ENCODE peak calls at places on chromosomes 11 and 22, in nine cellular contexts. One of them, this sample, is unnamed.

GRCh38 chr11:820655-821512 is 2.2 kb downstream of the PNPLA2 start:
- DNase-seq in neuronal stem cell: no peak
- DNase-seq in fibroblast of lung: no peak
- DNase-seq in OCI-LY7: no peak
- DNase-seq in hepatocyte: peak
- DNase-seq in mammary epithelial cell: peak
- DNase-seq in PC-3: peak
- DNase-seq in mesenchymal stem cell: peak
- DNase-seq in astrocyte: peak
- DNase-seq in this sample: no peak

GRCh38 chr22:45671051-45671782 is 417 bp upstream of the ATXN10 start:
- DNase-seq in hepatocyte: peak
- DNase-seq in neuronal stem cell: peak
- DNase-seq in OCI-LY7: no peak
- DNase-seq in PC-3: no peak
- DNase-seq in mesenchymal stem cell: peak
- DNase-seq in astrocyte: no peak
- DNase-seq in mammary epithelial cell: no peak
- DNase-seq in fibroblast of lung: no peak
- DNase-seq in this sample: no peak

GRCh38 chr11:8988329-8989234 is 15.2 kb downstream of the NRIP3 start:
- DNase-seq in PC-3: peak
- DNase-seq in hepatocyte: peak
- DNase-seq in astrocyte: peak
- DNase-seq in mammary epithelial cell: peak
- DNase-seq in OCI-LY7: no peak
- DNase-seq in fibroblast of lung: peak
- DNase-seq in mesenchymal stem cell: peak
- DNase-seq in neuronal stem cell: no peak
- DNase-seq in this sample: no peak

GRCh38 chr11:28636566-28636965 is 528.4 kb downstream of the METTL15 start:
- DNase-seq in OCI-LY7: no peak
- DNase-seq in astrocyte: no peak
- DNase-seq in hepatocyte: no peak
- DNase-seq in mammary epithelial cell: no peak
- DNase-seq in PC-3: no peak
- DNase-seq in mesenchymal stem cell: no peak
- DNase-seq in fibroblast of lung: no peak
- DNase-seq in neuronal stem cell: no peak
- DNase-seq in this sample: no peak

GRCh38 chr11:131449391-131450019 is 79.1 kb downstream of the NTM start:
- DNase-seq in PC-3: no peak
- DNase-seq in astrocyte: no peak
- DNase-seq in fibroblast of lung: no peak
- DNase-seq in OCI-LY7: no peak
- DNase-seq in mesenchymal stem cell: no peak
- DNase-seq in neuronal stem cell: no peak
- DNase-seq in hepatocyte: no peak
- DNase-seq in mammary epithelial cell: no peak
- DNase-seq in this sample: no peak

GRCh38 chr11:95101935-95102334 is 12.3 kb downstream of the ENDOD1 start:
- DNase-seq in fibroblast of lung: no peak
- DNase-seq in PC-3: no peak
- DNase-seq in hepatocyte: no peak
- DNase-seq in neuronal stem cell: no peak
- DNase-seq in OCI-LY7: no peak
- DNase-seq in astrocyte: no peak
- DNase-seq in mammary epithelial cell: no peak
- DNase-seq in mesenchymal stem cell: no peak
- DNase-seq in this sample: no peak

GRCh38 chr11:45658292-45658991 is 7.0 kb downstream of the CHST1 start:
- DNase-seq in mammary epithelial cell: peak
- DNase-seq in fibroblast of lung: peak
- DNase-seq in PC-3: no peak
- DNase-seq in mesenchymal stem cell: peak
- DNase-seq in neuronal stem cell: no peak
- DNase-seq in OCI-LY7: no peak
- DNase-seq in astrocyte: peak
- DNase-seq in hepatocyte: peak
- DNase-seq in this sample: no peak

GRCh38 chr11:79201637-79202347 is 239.0 kb downstream of the TENM4 start:
- DNase-seq in fibroblast of lung: no peak
- DNase-seq in PC-3: peak
- DNase-seq in OCI-LY7: no peak
- DNase-seq in astrocyte: no peak
- DNase-seq in mesenchymal stem cell: no peak
- DNase-seq in mammary epithelial cell: peak
- DNase-seq in neuronal stem cell: no peak
- DNase-seq in hepatocyte: no peak
- DNase-seq in this sample: peak

GRCh38 chr11:11107081-11107480 is 246.0 kb downstream of the CSNK2A3 start:
- DNase-seq in neuronal stem cell: no peak
- DNase-seq in mammary epithelial cell: peak
- DNase-seq in fibroblast of lung: no peak
- DNase-seq in PC-3: peak
- DNase-seq in hepatocyte: no peak
- DNase-seq in OCI-LY7: no peak
- DNase-seq in mesenchymal stem cell: no peak
- DNase-seq in astrocyte: no peak
- DNase-seq in this sample: no peak

GRCh38 chr11:33377852-33378385 is 120.7 kb downstream of the HIPK3 start:
- DNase-seq in astrocyte: peak
- DNase-seq in hepatocyte: no peak
- DNase-seq in PC-3: peak
- DNase-seq in neuronal stem cell: no peak
- DNase-seq in mesenchymal stem cell: no peak
- DNase-seq in OCI-LY7: peak
- DNase-seq in mammary epithelial cell: no peak
- DNase-seq in fibroblast of lung: peak
- DNase-seq in this sample: no peak

GRCh38 chr11:36155301-36155700 is 133.9 kb downstream of the COMMD9 start:
- DNase-seq in astrocyte: no peak
- DNase-seq in PC-3: no peak
- DNase-seq in mammary epithelial cell: no peak
- DNase-seq in fibroblast of lung: no peak
- DNase-seq in neuronal stem cell: no peak
- DNase-seq in mesenchymal stem cell: no peak
- DNase-seq in hepatocyte: no peak
- DNase-seq in OCI-LY7: no peak
- DNase-seq in this sample: no peak

GRCh38 chr11:76673164-76674142 is 2.9 kb upstream of the LRRC32 start:
- DNase-seq in hepatocyte: no peak
- DNase-seq in PC-3: no peak
- DNase-seq in mammary epithelial cell: no peak
- DNase-seq in mesenchymal stem cell: no peak
- DNase-seq in neuronal stem cell: no peak
- DNase-seq in OCI-LY7: peak
- DNase-seq in astrocyte: no peak
- DNase-seq in fibroblast of lung: no peak
- DNase-seq in this sample: no peak

GRCh38 chr11:76671236-76671590 is 666 bp upstream of the LRRC32 start:
- DNase-seq in neuronal stem cell: no peak
- DNase-seq in OCI-LY7: peak
- DNase-seq in PC-3: no peak
- DNase-seq in fibroblast of lung: no peak
- DNase-seq in hepatocyte: no peak
- DNase-seq in mammary epithelial cell: no peak
- DNase-seq in astrocyte: no peak
- DNase-seq in mesenchymal stem cell: no peak
- DNase-seq in this sample: no peak

GRCh38 chr11:76670475-76671235 is at the start of gene LRRC32:
- DNase-seq in astrocyte: no peak
- DNase-seq in mesenchymal stem cell: no peak
- DNase-seq in fibroblast of lung: peak
- DNase-seq in OCI-LY7: peak
- DNase-seq in hepatocyte: peak
- DNase-seq in mammary epithelial cell: no peak
- DNase-seq in neuronal stem cell: peak
- DNase-seq in PC-3: no peak
- DNase-seq in this sample: no peak

GRCh38 chr11:76672431-76673163 is 2.0 kb upstream of the LRRC32 start:
- DNase-seq in OCI-LY7: peak
- DNase-seq in PC-3: no peak
- DNase-seq in neuronal stem cell: no peak
- DNase-seq in mesenchymal stem cell: no peak
- DNase-seq in fibroblast of lung: no peak
- DNase-seq in mammary epithelial cell: no peak
- DNase-seq in astrocyte: no peak
- DNase-seq in hepatocyte: no peak
- DNase-seq in this sample: no peak

GRCh38 chr11:76671626-76672309 is 1.2 kb upstream of the LRRC32 start:
- DNase-seq in mammary epithelial cell: no peak
- DNase-seq in neuronal stem cell: no peak
- DNase-seq in fibroblast of lung: no peak
- DNase-seq in mesenchymal stem cell: no peak
- DNase-seq in OCI-LY7: no peak
- DNase-seq in PC-3: no peak
- DNase-seq in astrocyte: no peak
- DNase-seq in hepatocyte: no peak
- DNase-seq in this sample: no peak
- H3K27ac ChIP-seq in mammary epithelial cell: no peak
- H3K27ac ChIP-seq in neuronal stem cell: no peak
- H3K27ac ChIP-seq in fibroblast of lung: no peak
- H3K27ac ChIP-seq in mesenchymal stem cell: no peak
- H3K27ac ChIP-seq in OCI-LY7: peak
- H3K27ac ChIP-seq in PC-3: no peak
- H3K27ac ChIP-seq in astrocyte: no peak
- H3K27ac ChIP-seq in hepatocyte: no peak
- H3K27ac ChIP-seq in this sample: no peak

DNA sequence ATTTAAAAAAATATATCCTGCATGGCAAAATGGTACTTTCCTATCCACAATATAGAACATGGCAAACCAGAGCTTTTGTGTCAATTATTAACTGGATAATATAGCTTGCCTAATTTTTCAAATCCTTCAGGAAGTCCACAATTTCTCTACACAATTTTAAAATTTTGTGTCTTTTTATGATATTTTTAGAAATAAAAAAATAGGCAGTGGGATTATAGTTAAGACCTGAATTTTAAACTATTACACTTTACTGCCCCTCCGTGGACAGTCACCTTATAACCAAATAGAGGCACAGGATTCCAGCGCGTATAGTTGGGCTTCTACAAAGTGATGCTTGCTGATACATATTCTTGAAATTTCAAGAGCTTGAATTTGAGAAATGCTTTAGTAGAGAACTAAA is 2.1 kb upstream of the DMC1 start:
- DNase-seq in OCI-LY7: peak
- DNase-seq in astrocyte: peak
- DNase-seq in mammary epithelial cell: peak
- DNase-seq in neuronal stem cell: peak
- DNase-seq in fibroblast of lung: peak
- DNase-seq in mesenchymal stem cell: peak
- DNase-seq in hepatocyte: peak
- DNase-seq in PC-3: peak
- DNase-seq in this sample: no peak
- H2AFZ ChIP-seq in OCI-LY7: no peak
- H2AFZ ChIP-seq in astrocyte: no peak
- H2AFZ ChIP-seq in mammary epithelial cell: no peak
- H2AFZ ChIP-seq in neuronal stem cell: no peak
- H2AFZ ChIP-seq in fibroblast of lung: no peak
- H2AFZ ChIP-seq in mesenchymal stem cell: no peak
- H2AFZ ChIP-seq in hepatocyte: no peak
- H2AFZ ChIP-seq in PC-3: no peak
- H2AFZ ChIP-seq in this sample: no peak

DNA sequence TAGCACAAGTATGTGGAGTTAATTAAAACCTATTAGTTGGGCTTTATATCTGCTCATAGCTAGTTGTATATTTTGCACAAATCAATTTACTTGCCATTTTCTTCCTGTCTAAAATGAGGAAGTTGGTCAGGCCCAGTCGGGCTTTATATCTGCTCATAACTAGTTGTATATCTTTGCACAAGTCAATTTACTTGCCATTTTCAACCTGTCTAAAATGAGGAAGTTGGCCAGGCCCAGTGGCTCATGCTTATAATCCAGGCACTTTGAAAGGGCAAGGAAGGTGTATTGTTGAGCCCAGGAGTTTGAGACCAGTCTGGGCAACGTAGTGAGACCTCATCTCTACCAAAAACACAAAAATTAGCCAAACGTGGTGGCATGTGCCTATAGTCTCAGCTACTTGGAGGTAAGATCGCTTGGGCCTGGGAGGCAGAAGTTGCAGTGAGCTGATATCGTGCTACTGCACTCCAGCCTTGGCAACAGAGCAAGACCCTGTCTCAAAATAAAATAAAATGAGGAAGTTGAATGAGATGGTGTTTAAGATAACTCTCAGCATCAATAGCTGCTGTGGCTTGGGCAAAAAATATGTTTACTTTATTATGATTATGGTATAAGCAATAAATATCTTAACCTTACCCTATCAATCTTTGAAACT is 1558.6 kb upstream of the RAG2 start:
- DNase-seq in PC-3: no peak
- DNase-seq in neuronal stem cell: no peak
- DNase-seq in OCI-LY7: no peak
- DNase-seq in hepatocyte: no peak
- DNase-seq in fibroblast of lung: no peak
- DNase-seq in astrocyte: no peak
- DNase-seq in mesenchymal stem cell: no peak
- DNase-seq in mammary epithelial cell: no peak
- DNase-seq in this sample: no peak
- H3K4me2 ChIP-seq in PC-3: no peak
- H3K4me2 ChIP-seq in neuronal stem cell: no peak
- H3K4me2 ChIP-seq in OCI-LY7: no peak
- H3K4me2 ChIP-seq in hepatocyte: no peak
- H3K4me2 ChIP-seq in fibroblast of lung: no peak
- H3K4me2 ChIP-seq in astrocyte: no peak
- H3K4me2 ChIP-seq in mesenchymal stem cell: no peak
- H3K4me2 ChIP-seq in mammary epithelial cell: no peak
- H3K4me2 ChIP-seq in this sample: no peak

GRCh38 chr11:17389957-17390649 is 1.6 kb upstream of the KCNJ11 start:
- DNase-seq in fibroblast of lung: no peak
- DNase-seq in astrocyte: no peak
- DNase-seq in hepatocyte: no peak
- DNase-seq in OCI-LY7: no peak
- DNase-seq in neuronal stem cell: no peak
- DNase-seq in mammary epithelial cell: no peak
- DNase-seq in PC-3: no peak
- DNase-seq in mesenchymal stem cell: no peak
- DNase-seq in this sample: no peak

GRCh38 chr11:17387811-17388210 is 648 bp downstream of the KCNJ11 start:
- DNase-seq in PC-3: no peak
- DNase-seq in astrocyte: no peak
- DNase-seq in neuronal stem cell: no peak
- DNase-seq in OCI-LY7: no peak
- DNase-seq in hepatocyte: no peak
- DNase-seq in mammary epithelial cell: no peak
- DNase-seq in fibroblast of lung: no peak
- DNase-seq in mesenchymal stem cell: no peak
- DNase-seq in this sample: no peak

GRCh38 chr11:17387280-17387679 is 1.2 kb downstream of the KCNJ11 start:
- DNase-seq in PC-3: no peak
- DNase-seq in neuronal stem cell: no peak
- DNase-seq in mammary epithelial cell: no peak
- DNase-seq in fibroblast of lung: no peak
- DNase-seq in hepatocyte: no peak
- DNase-seq in astrocyte: no peak
- DNase-seq in mesenchymal stem cell: no peak
- DNase-seq in OCI-LY7: no peak
- DNase-seq in this sample: no peak

GRCh38 chr11:17388609-17389204 is at the start of gene KCNJ11:
- DNase-seq in neuronal stem cell: no peak
- DNase-seq in OCI-LY7: no peak
- DNase-seq in mesenchymal stem cell: no peak
- DNase-seq in hepatocyte: peak
- DNase-seq in PC-3: no peak
- DNase-seq in astrocyte: no peak
- DNase-seq in mammary epithelial cell: no peak
- DNase-seq in fibroblast of lung: no peak
- DNase-seq in this sample: no peak

GRCh38 chr11:17389205-17389956 is 922 bp upstream of the KCNJ11 start:
- DNase-seq in mesenchymal stem cell: peak
- DNase-seq in hepatocyte: peak
- DNase-seq in astrocyte: no peak
- DNase-seq in fibroblast of lung: peak
- DNase-seq in neuronal stem cell: peak
- DNase-seq in OCI-LY7: peak
- DNase-seq in PC-3: peak
- DNase-seq in mammary epithelial cell: peak
- DNase-seq in this sample: no peak
- H3K27ac ChIP-seq in mesenchymal stem cell: no peak
- H3K27ac ChIP-seq in hepatocyte: no peak
- H3K27ac ChIP-seq in astrocyte: no peak
- H3K27ac ChIP-seq in fibroblast of lung: no peak
- H3K27ac ChIP-seq in neuronal stem cell: peak
- H3K27ac ChIP-seq in OCI-LY7: peak
- H3K27ac ChIP-seq in PC-3: no peak
- H3K27ac ChIP-seq in mammary epithelial cell: no peak
- H3K27ac ChIP-seq in this sample: no peak

This sample was measured in keratinocyte.